ENCODE peak calls at places on chromosomes 7 and 10, in nine cellular contexts. Z, L, C, X, N, G, W, I and B are unnamed samples.

GRCh38 chr7:87552351-87552750 is 48.3 kb downstream of the ABCB1 start:
- DNase-seq in Z (no peak), L (no peak), C (no peak), X (no peak), N (no peak), G (no peak), W (no peak), I (no peak), B (no peak)

GRCh38 chr7:7201583-7202374 is 19.4 kb downstream of the C1GALT1 start:
- DNase-seq in Z (no peak), L (no peak), C (no peak), X (peak), N (no peak), G (no peak), W (peak), I (peak), B (no peak)

GRCh38 chr7:117068511-117069155 is 115.3 kb downstream of the ST7 start:
- DNase-seq in Z (no peak), L (no peak), C (no peak), X (no peak), N (no peak), G (no peak), W (no peak), I (no peak), B (no peak)

GRCh38 chr7:7207876-7208275 is 25.5 kb downstream of the C1GALT1 start:
- DNase-seq in Z (no peak), L (peak), C (no peak), X (no peak), N (no peak), G (no peak), W (no peak), I (no peak), B (no peak)

GRCh38 chr7:127844707-127845331 is 186.4 kb downstream of the LRRC4 start:
- DNase-seq in Z (no peak), L (peak), C (peak), X (no peak), N (peak), G (peak), W (no peak), I (no peak), B (no peak)

GRCh38 chr10:7484456-7485266 is 73.8 kb upstream of the SFMBT2 start:
- DNase-seq in Z (no peak), L (no peak), C (no peak), X (no peak), N (no peak), G (no peak), W (peak), I (no peak), B (no peak)

GRCh38 chr7:39432368-39432767 is 133.8 kb upstream of the YAE1 start:
- DNase-seq in Z (no peak), L (no peak), C (no peak), X (no peak), N (no peak), G (no peak), W (no peak), I (no peak), B (no peak)

GRCh38 chr10:91907914-91908357 is 1.4 kb downstream of the FGFBP3 start:
- DNase-seq in Z (no peak), L (no peak), C (peak), X (no peak), N (no peak), G (no peak), W (no peak), I (no peak), B (no peak)

GRCh38 chr7:117993377-117994003 is 120.2 kb upstream of the CTTNBP2 start:
- DNase-seq in Z (peak), L (peak), C (peak), X (no peak), N (peak), G (peak), W (no peak), I (no peak), B (peak)

GRCh38 chr10:110067960-110068770 is 60.4 kb downstream of the ADD3 start:
- DNase-seq in Z (peak), L (no peak), C (peak), X (no peak), N (peak), G (no peak), W (peak), I (no peak), B (no peak)

GRCh38 chr7:23471090-23471859 is 984 bp upstream of the IGF2BP3 start:
- DNase-seq in Z (peak), L (peak), C (peak), X (peak), N (no peak), G (peak), W (no peak), I (no peak), B (peak)

GRCh38 chr10:4383683-4384082 is 442.3 kb upstream of the AKR1E2 start:
- DNase-seq in Z (no peak), L (peak), C (peak), X (no peak), N (peak), G (no peak), W (no peak), I (no peak), B (no peak)